ENCODE peak calls at places on chromosomes 5 and 9, in eight cellular contexts. A, O, B, R, L, N, F and Z are unnamed samples.
A peak's percentile ranks its signal among the peaks of the same experiment; 100 is the strongest.

GRCh38 chr5:78417026-78417425 is 56.6 kb downstream of the SCAMP1 start:
- DNase-seq in A (no peak), O (no peak), B (no peak), R (no peak), L (no peak), N (no peak), F (no peak), Z (no peak)

GRCh38 chr5:158519433-158520025 is 580.2 kb downstream of the EBF1 start:
- DNase-seq in A (no peak), O (no peak), B (peak; percentile 91), R (no peak), L (no peak), N (no peak), F (no peak), Z (no peak)

GRCh38 chr5:16625116-16625515 is 8.3 kb upstream of the RETREG1 start:
- DNase-seq in A (no peak), O (no peak), B (no peak), R (no peak), L (no peak), N (no peak), F (no peak), Z (no peak)

GRCh38 chr9:127921592-127922120 is 4.8 kb upstream of the ST6GALNAC4 start:
- DNase-seq in A (no peak), O (no peak), B (peak; percentile 46), R (peak; percentile 85), L (peak; percentile 58), N (peak; percentile 84), F (peak; percentile 71), Z (peak; percentile 85)

GRCh38 chr9:98640394-98640793 is 68.3 kb downstream of the GABBR2 start:
- DNase-seq in A (no peak), O (no peak), B (no peak), R (no peak), L (no peak), N (no peak), F (no peak), Z (no peak)

GRCh38 chr5:8053270-8053669 is 184.3 kb downstream of the MTRR start:
- DNase-seq in A (no peak), O (no peak), B (no peak), R (no peak), L (no peak), N (no peak), F (no peak), Z (no peak)

GRCh38 chr5:65812648-65813047 is 90.6 kb downstream of the NLN start:
- DNase-seq in A (no peak), O (peak; percentile 35), B (no peak), R (no peak), L (no peak), N (no peak), F (no peak), Z (no peak)

GRCh38 chr5:173237821-173238220 is 2.8 kb upstream of the NKX2-5 start:
- DNase-seq in A (no peak), O (no peak), B (no peak), R (no peak), L (no peak), N (no peak), F (no peak), Z (no peak)

GRCh38 chr9:36245906-36246305 is 12.3 kb downstream of the GNE start:
- DNase-seq in A (no peak), O (no peak), B (no peak), R (no peak), L (no peak), N (no peak), F (no peak), Z (no peak)

GRCh38 chr5:142900926-142901325 is 130.7 kb downstream of the ARHGAP26 start:
- DNase-seq in A (peak; percentile 64), O (no peak), B (peak; percentile 83), R (no peak), L (peak; percentile 24), N (no peak), F (no peak), Z (no peak)